ENCODE peak calls at places on chromosomes 3 and 15, in six cellular contexts. One of them, this sample, is unnamed.

GRCh38 chr3:111352585-111352984 is 189.4 kb upstream of the CD96 start:
- DNase-seq in AG20443: no peak
- DNase-seq in CD8-positive, alpha-beta memory T cell: no peak
- DNase-seq in anterior cingulate cortex: no peak
- DNase-seq in stimulated activated CD8-positive, alpha-beta memory T cell treated with anti-CD3 and anti-CD28 coated beads, Interleukin-4, amount 100 ng/mL, for 24 hours: no peak
- DNase-seq in GM04504: no peak
- DNase-seq in this sample: no peak

GRCh38 chr3:175378348-175378747 is 519.2 kb downstream of the NAALADL2 start:
- DNase-seq in AG20443: no peak
- DNase-seq in CD8-positive, alpha-beta memory T cell: no peak
- DNase-seq in anterior cingulate cortex: no peak
- DNase-seq in stimulated activated CD8-positive, alpha-beta memory T cell treated with anti-CD3 and anti-CD28 coated beads, Interleukin-4, amount 100 ng/mL, for 24 hours: no peak
- DNase-seq in GM04504: no peak
- DNase-seq in this sample: no peak

GRCh38 chr3:169479314-169479939 is 184.1 kb downstream of the MECOM start:
- DNase-seq in AG20443: no peak
- DNase-seq in CD8-positive, alpha-beta memory T cell: no peak
- DNase-seq in anterior cingulate cortex: no peak
- DNase-seq in stimulated activated CD8-positive, alpha-beta memory T cell treated with anti-CD3 and anti-CD28 coated beads, Interleukin-4, amount 100 ng/mL, for 24 hours: no peak
- DNase-seq in GM04504: no peak
- DNase-seq in this sample: no peak

GRCh38 chr3:14457999-14458398 is 55.6 kb downstream of the SLC6A6 start:
- DNase-seq in AG20443: no peak
- DNase-seq in CD8-positive, alpha-beta memory T cell: no peak
- DNase-seq in anterior cingulate cortex: no peak
- DNase-seq in stimulated activated CD8-positive, alpha-beta memory T cell treated with anti-CD3 and anti-CD28 coated beads, Interleukin-4, amount 100 ng/mL, for 24 hours: no peak
- DNase-seq in GM04504: no peak
- DNase-seq in this sample: no peak

GRCh38 chr15:27418729-27419128 is 447.7 kb downstream of the GABRG3 start:
- DNase-seq in AG20443: no peak
- DNase-seq in CD8-positive, alpha-beta memory T cell: no peak
- DNase-seq in anterior cingulate cortex: no peak
- DNase-seq in stimulated activated CD8-positive, alpha-beta memory T cell treated with anti-CD3 and anti-CD28 coated beads, Interleukin-4, amount 100 ng/mL, for 24 hours: no peak
- DNase-seq in GM04504: no peak
- DNase-seq in this sample: no peak

GRCh38 chr15:25727867-25728600 is 135.1 kb downstream of the ATP10A start:
- DNase-seq in AG20443: no peak
- DNase-seq in CD8-positive, alpha-beta memory T cell: no peak
- DNase-seq in anterior cingulate cortex: no peak
- DNase-seq in stimulated activated CD8-positive, alpha-beta memory T cell treated with anti-CD3 and anti-CD28 coated beads, Interleukin-4, amount 100 ng/mL, for 24 hours: no peak
- DNase-seq in GM04504: no peak
- DNase-seq in this sample: peak; percentile 4

GRCh38 chr3:143895805-143896204 is 47.5 kb upstream of the SLC9A9 start:
- DNase-seq in AG20443: no peak
- DNase-seq in CD8-positive, alpha-beta memory T cell: no peak
- DNase-seq in anterior cingulate cortex: no peak
- DNase-seq in stimulated activated CD8-positive, alpha-beta memory T cell treated with anti-CD3 and anti-CD28 coated beads, Interleukin-4, amount 100 ng/mL, for 24 hours: no peak
- DNase-seq in GM04504: no peak
- DNase-seq in this sample: no peak

GRCh38 chr3:18351069-18351628 is 74.0 kb downstream of the SATB1 start:
- DNase-seq in AG20443: no peak
- DNase-seq in CD8-positive, alpha-beta memory T cell: no peak
- DNase-seq in anterior cingulate cortex: no peak
- DNase-seq in stimulated activated CD8-positive, alpha-beta memory T cell treated with anti-CD3 and anti-CD28 coated beads, Interleukin-4, amount 100 ng/mL, for 24 hours: no peak
- DNase-seq in GM04504: no peak
- DNase-seq in this sample: no peak

GRCh38 chr3:38687306-38687705 is 37.8 kb upstream of the SCN5A start:
- DNase-seq in AG20443: no peak
- DNase-seq in CD8-positive, alpha-beta memory T cell: no peak
- DNase-seq in anterior cingulate cortex: no peak
- DNase-seq in stimulated activated CD8-positive, alpha-beta memory T cell treated with anti-CD3 and anti-CD28 coated beads, Interleukin-4, amount 100 ng/mL, for 24 hours: no peak
- DNase-seq in GM04504: no peak
- DNase-seq in this sample: no peak

GRCh38 chr3:15756505-15756904 is 41.3 kb downstream of the ANKRD28 start:
- DNase-seq in AG20443: no peak
- DNase-seq in CD8-positive, alpha-beta memory T cell: no peak
- DNase-seq in anterior cingulate cortex: no peak
- DNase-seq in stimulated activated CD8-positive, alpha-beta memory T cell treated with anti-CD3 and anti-CD28 coated beads, Interleukin-4, amount 100 ng/mL, for 24 hours: no peak
- DNase-seq in GM04504: no peak
- DNase-seq in this sample: no peak

GRCh38 chr3:14484741-14485140 is 55.4 kb downstream of the GRIP2 start:
- DNase-seq in AG20443: no peak
- DNase-seq in CD8-positive, alpha-beta memory T cell: no peak
- DNase-seq in anterior cingulate cortex: no peak
- DNase-seq in stimulated activated CD8-positive, alpha-beta memory T cell treated with anti-CD3 and anti-CD28 coated beads, Interleukin-4, amount 100 ng/mL, for 24 hours: no peak
- DNase-seq in GM04504: no peak
- DNase-seq in this sample: no peak

GRCh38 chr15:96336643-96337353 is 6.3 kb downstream of the NR2F2 start:
- DNase-seq in AG20443: no peak
- DNase-seq in CD8-positive, alpha-beta memory T cell: no peak
- DNase-seq in anterior cingulate cortex: no peak
- DNase-seq in stimulated activated CD8-positive, alpha-beta memory T cell treated with anti-CD3 and anti-CD28 coated beads, Interleukin-4, amount 100 ng/mL, for 24 hours: no peak
- DNase-seq in GM04504: no peak
- DNase-seq in this sample: no peak

GRCh38 chr15:65323071-65323511 is 18.6 kb downstream of the RNU5B-1 start:
- DNase-seq in AG20443: no peak
- DNase-seq in CD8-positive, alpha-beta memory T cell: no peak
- DNase-seq in anterior cingulate cortex: no peak
- DNase-seq in stimulated activated CD8-positive, alpha-beta memory T cell treated with anti-CD3 and anti-CD28 coated beads, Interleukin-4, amount 100 ng/mL, for 24 hours: no peak
- DNase-seq in GM04504: no peak
- DNase-seq in this sample: peak; percentile 85

GRCh38 chr15:41350057-41350717 is 17.5 kb downstream of the NUSAP1 start:
- DNase-seq in AG20443: no peak
- DNase-seq in CD8-positive, alpha-beta memory T cell: no peak
- DNase-seq in anterior cingulate cortex: no peak
- DNase-seq in stimulated activated CD8-positive, alpha-beta memory T cell treated with anti-CD3 and anti-CD28 coated beads, Interleukin-4, amount 100 ng/mL, for 24 hours: no peak
- DNase-seq in GM04504: no peak
- DNase-seq in this sample: no peak

GRCh38 chr3:138914870-138915502 is 32.0 kb downstream of the FOXL2 start:
- DNase-seq in AG20443: peak; percentile 45
- DNase-seq in CD8-positive, alpha-beta memory T cell: no peak
- DNase-seq in anterior cingulate cortex: no peak
- DNase-seq in stimulated activated CD8-positive, alpha-beta memory T cell treated with anti-CD3 and anti-CD28 coated beads, Interleukin-4, amount 100 ng/mL, for 24 hours: no peak
- DNase-seq in GM04504: peak; percentile 17
- DNase-seq in this sample: no peak

GRCh38 chr3:49639551-49639950 is 34.6 kb upstream of the APEH start:
- DNase-seq in AG20443: peak; percentile 38
- DNase-seq in CD8-positive, alpha-beta memory T cell: no peak
- DNase-seq in anterior cingulate cortex: no peak
- DNase-seq in stimulated activated CD8-positive, alpha-beta memory T cell treated with anti-CD3 and anti-CD28 coated beads, Interleukin-4, amount 100 ng/mL, for 24 hours: no peak
- DNase-seq in GM04504: no peak
- DNase-seq in this sample: no peak

GRCh38 chr15:40768492-40769309 is 1.1 kb upstream of the C15orf62 start:
- DNase-seq in AG20443: no peak
- DNase-seq in CD8-positive, alpha-beta memory T cell: no peak
- DNase-seq in anterior cingulate cortex: no peak
- DNase-seq in stimulated activated CD8-positive, alpha-beta memory T cell treated with anti-CD3 and anti-CD28 coated beads, Interleukin-4, amount 100 ng/mL, for 24 hours: no peak
- DNase-seq in GM04504: no peak
- DNase-seq in this sample: no peak

GRCh38 chr3:24344784-24345439 is 149.7 kb downstream of the THRB start:
- DNase-seq in AG20443: no peak
- DNase-seq in CD8-positive, alpha-beta memory T cell: no peak
- DNase-seq in anterior cingulate cortex: no peak
- DNase-seq in stimulated activated CD8-positive, alpha-beta memory T cell treated with anti-CD3 and anti-CD28 coated beads, Interleukin-4, amount 100 ng/mL, for 24 hours: no peak
- DNase-seq in GM04504: no peak
- DNase-seq in this sample: no peak

GRCh38 chr3:44509985-44510360 is 32.5 kb upstream of the ZNF445 start:
- DNase-seq in AG20443: no peak
- DNase-seq in CD8-positive, alpha-beta memory T cell: no peak
- DNase-seq in anterior cingulate cortex: no peak
- DNase-seq in stimulated activated CD8-positive, alpha-beta memory T cell treated with anti-CD3 and anti-CD28 coated beads, Interleukin-4, amount 100 ng/mL, for 24 hours: no peak
- DNase-seq in GM04504: no peak
- DNase-seq in this sample: peak; percentile 41

GRCh38 chr15:76972420-76973361 is 22.2 kb upstream of the PSTPIP1 start:
- DNase-seq in AG20443: peak; percentile 63
- DNase-seq in CD8-positive, alpha-beta memory T cell: no peak
- DNase-seq in anterior cingulate cortex: no peak
- DNase-seq in stimulated activated CD8-positive, alpha-beta memory T cell treated with anti-CD3 and anti-CD28 coated beads, Interleukin-4, amount 100 ng/mL, for 24 hours: no peak
- DNase-seq in GM04504: no peak
- DNase-seq in this sample: no peak

GRCh38 chr3:11001020-11001657 is 8.6 kb downstream of the SLC6A1 start:
- DNase-seq in AG20443: no peak
- DNase-seq in CD8-positive, alpha-beta memory T cell: no peak
- DNase-seq in anterior cingulate cortex: no peak
- DNase-seq in stimulated activated CD8-positive, alpha-beta memory T cell treated with anti-CD3 and anti-CD28 coated beads, Interleukin-4, amount 100 ng/mL, for 24 hours: no peak
- DNase-seq in GM04504: no peak
- DNase-seq in this sample: no peak

GRCh38 chr15:94029495-94029894 is 201.9 kb upstream of the MCTP2 start:
- DNase-seq in AG20443: no peak
- DNase-seq in CD8-positive, alpha-beta memory T cell: no peak
- DNase-seq in anterior cingulate cortex: no peak
- DNase-seq in stimulated activated CD8-positive, alpha-beta memory T cell treated with anti-CD3 and anti-CD28 coated beads, Interleukin-4, amount 100 ng/mL, for 24 hours: no peak
- DNase-seq in GM04504: peak; percentile 30
- DNase-seq in this sample: no peak

GRCh38 chr3:114446605-114447004 is 152.8 kb downstream of the TIGIT start:
- DNase-seq in AG20443: no peak
- DNase-seq in CD8-positive, alpha-beta memory T cell: no peak
- DNase-seq in anterior cingulate cortex: no peak
- DNase-seq in stimulated activated CD8-positive, alpha-beta memory T cell treated with anti-CD3 and anti-CD28 coated beads, Interleukin-4, amount 100 ng/mL, for 24 hours: no peak
- DNase-seq in GM04504: no peak
- DNase-seq in this sample: peak; percentile 45

GRCh38 chr15:66993874-66994696 is 71.3 kb upstream of the SMAD3 start:
- DNase-seq in AG20443: no peak
- DNase-seq in CD8-positive, alpha-beta memory T cell: no peak
- DNase-seq in anterior cingulate cortex: no peak
- DNase-seq in stimulated activated CD8-positive, alpha-beta memory T cell treated with anti-CD3 and anti-CD28 coated beads, Interleukin-4, amount 100 ng/mL, for 24 hours: no peak
- DNase-seq in GM04504: no peak
- DNase-seq in this sample: no peak

GRCh38 chr3:14949126-14949525 is 1.7 kb downstream of the NR2C2 start:
- DNase-seq in AG20443: no peak
- DNase-seq in CD8-positive, alpha-beta memory T cell: no peak
- DNase-seq in anterior cingulate cortex: no peak
- DNase-seq in stimulated activated CD8-positive, alpha-beta memory T cell treated with anti-CD3 and anti-CD28 coated beads, Interleukin-4, amount 100 ng/mL, for 24 hours: no peak
- DNase-seq in GM04504: no peak
- DNase-seq in this sample: no peak

GRCh38 chr3:48852151-48852550 is 4.5 kb upstream of the PRKAR2A start:
- DNase-seq in AG20443: no peak
- DNase-seq in CD8-positive, alpha-beta memory T cell: no peak
- DNase-seq in anterior cingulate cortex: no peak
- DNase-seq in stimulated activated CD8-positive, alpha-beta memory T cell treated with anti-CD3 and anti-CD28 coated beads, Interleukin-4, amount 100 ng/mL, for 24 hours: no peak
- DNase-seq in GM04504: no peak
- DNase-seq in this sample: no peak